ENCODE peak calls at places on chromosomes 13 and 19, in seven cellular contexts. G is neural progenitor cell, U is body of pancreas, D is spleen, P is left lung, T is IMR-90, Q is ovary. X is an unnamed sample. For H3K4me1, the result is how much of the 10 kb centered on the place peaks cover.

GRCh38 chr19:4278926-4279529 is at the start of gene SHD:
- DNase-seq in G (peak), U (no peak), D (no peak), P (no peak), T (no peak), Q (no peak), X (no peak)

GRCh38 chr19:49222011-49222410 is 64.4 kb downstream of the TRPM4 start:
- DNase-seq in G (no peak), U (no peak), D (no peak), P (no peak), T (no peak), Q (no peak), X (no peak)

GRCh38 chr19:15154002-15154612 is 46.7 kb downstream of the NOTCH3 start:
- DNase-seq in G (peak), U (no peak), D (no peak), P (no peak), T (peak), Q (no peak), X (no peak)

GRCh38 chr13:46403851-46404731 is 17.0 kb upstream of the RUBCNL start:
- DNase-seq in G (no peak), U (no peak), D (no peak), P (no peak), T (no peak), Q (no peak), X (no peak)

GRCh38 chr13:44715287-44716224 is 139.4 kb upstream of the TSC22D1 start:
- DNase-seq in G (no peak), U (no peak), D (no peak), P (no peak), T (no peak), Q (no peak), X (no peak)

GRCh38 chr13:110422913-110423688 is 116.0 kb downstream of the COL4A2 start:
- DNase-seq in G (no peak), U (no peak), D (no peak), P (no peak), T (no peak), Q (no peak), X (no peak)

GRCh38 chr19:13031917-13032623 is 36.8 kb downstream of the NFIX start:
- DNase-seq in G (peak), U (no peak), D (no peak), P (peak), T (peak), Q (no peak), X (no peak)

GRCh38 chr19:38434549-38435051 is 1.1 kb downstream of the RYR1 start:
- DNase-seq in G (peak), U (no peak), D (no peak), P (peak), T (no peak), Q (no peak), X (no peak)

GRCh38 chr19:40235238-40236025 is 8.9 kb upstream of the CCNP start:
- DNase-seq in G (peak), U (no peak), D (no peak), P (peak), T (no peak), Q (peak), X (no peak)

GRCh38 chr13:96053003-96053703 is at the start of gene UGGT2:
- DNase-seq in G (peak), U (peak), D (peak), P (peak), T (peak), Q (peak), X (peak)

GRCh38 chr13:48123827-48124226 is 28.9 kb upstream of the MED4 start:
- DNase-seq in G (no peak), U (no peak), D (no peak), P (peak), T (no peak), Q (no peak), X (no peak)

GRCh38 chr13:37313383-37313782 is 207.9 kb upstream of the CSNK1A1L start:
- DNase-seq in G (no peak), U (no peak), D (no peak), P (no peak), T (peak), Q (no peak), X (no peak)

GRCh38 chr13:99346328-99347070 is 39.3 kb upstream of the GPR183 start:
- DNase-seq in G (no peak), U (no peak), D (no peak), P (no peak), T (no peak), Q (no peak), X (no peak)

GRCh38 chr19:54518844-54519243 is 16.2 kb downstream of the LAIR2 start:
- DNase-seq in G (no peak), U (no peak), D (no peak), P (no peak), T (no peak), Q (no peak), X (no peak)

GRCh38 chr19:2495130-2495641 is 19.3 kb downstream of the GADD45B start:
- DNase-seq in G (peak), U (peak), D (peak), P (peak), T (peak), Q (peak), X (peak)

GRCh38 chr13:46522692-46523040 is 30.3 kb upstream of the LRCH1 start:
- DNase-seq in G (no peak), U (no peak), D (no peak), P (no peak), T (no peak), Q (no peak), X (no peak)

GRCh38 chr13:90331974-90332373 is 1015.5 kb upstream of the MIR17HG start:
- DNase-seq in G (no peak), U (no peak), D (no peak), P (no peak), T (no peak), Q (no peak), X (no peak)

GRCh38 chr19:51320258-51320657 is 8.8 kb downstream of the IGLON5 start:
- DNase-seq in G (no peak), U (no peak), D (peak), P (peak), T (no peak), Q (no peak), X (no peak)

GRCh38 chr13:95588721-95589120 is 36.2 kb downstream of the CLDN10 start:
- DNase-seq in G (no peak), U (no peak), D (no peak), P (no peak), T (peak), Q (no peak), X (no peak)

GRCh38 chr13:49938274-49938673 is 2.1 kb upstream of the SPRYD7 start:
- DNase-seq in G (no peak), U (no peak), D (no peak), P (no peak), T (no peak), Q (no peak), X (no peak)

GRCh38 chr19:50830266-50831025 is 2.9 kb downstream of the KLK15 start:
- DNase-seq in G (no peak), U (no peak), D (no peak), P (no peak), T (no peak), Q (no peak), X (no peak)

GRCh38 chr19:52140077-52140710 is 456 bp upstream of the ZNF616 start:
- DNase-seq in G (no peak), U (peak), D (no peak), P (no peak), T (no peak), Q (no peak), X (no peak)

GRCh38 chr19:30856786-30857185 is 484.6 kb downstream of the ZNF536 start:
- DNase-seq in G (no peak), U (no peak), D (no peak), P (no peak), T (no peak), Q (no peak), X (no peak)

GRCh38 chr13:36999054-36999927 is at the start of gene ALG5:
- DNase-seq in G (peak), U (peak), D (peak), P (peak), T (peak), Q (peak), X (peak)

GRCh38 chr19:1251503-1252220 is 3.3 kb downstream of the MIDN start:
- DNase-seq in G (peak), U (peak), D (peak), P (peak), T (no peak), Q (no peak), X (peak)

GRCh38 chr13:24709186-24709913 is 29.1 kb downstream of the ATP12A start:
- DNase-seq in G (no peak), U (no peak), D (no peak), P (no peak), T (no peak), Q (no peak), X (no peak)

GRCh38 chr19:39969266-39969665 is 1.7 kb upstream of the PSMC4 start:
- DNase-seq in G (no peak), U (no peak), D (no peak), P (no peak), T (peak), Q (no peak), X (no peak)

GRCh38 chr19:18053571-18054219 is 33.0 kb downstream of the IL12RB1 start:
- DNase-seq in G (no peak), U (no peak), D (no peak), P (peak), T (peak), Q (no peak), X (no peak)

GRCh38 chr13:36131215-36131930 is at the start of gene DCLK1:
- DNase-seq in G (peak), U (peak), D (no peak), P (peak), T (no peak), Q (peak), X (peak)

GRCh38 chr13:24313449-24313848 is 4.1 kb downstream of the C1QTNF9 start:
- DNase-seq in G (no peak), U (no peak), D (no peak), P (no peak), T (peak), Q (no peak), X (no peak)

GRCh38 chr13:50200988-50201387 is 185.7 kb downstream of the KCNRG start:
- DNase-seq in G (no peak), U (peak), D (no peak), P (no peak), T (no peak), Q (no peak), X (no peak)

GRCh38 chr19:18205180-18205915 is 1.5 kb upstream of the RAB3A start:
- DNase-seq in G (peak), U (peak), D (peak), P (peak), T (peak), Q (peak), X (peak)

GRCh38 chr13:90362718-90363117 is 984.8 kb upstream of the MIR17HG start:
- DNase-seq in G (no peak), U (no peak), D (no peak), P (no peak), T (peak), Q (no peak), X (no peak)

GRCh38 chr13:51585696-51586095 is 1.4 kb downstream of the WDFY2 start:
- DNase-seq in G (no peak), U (no peak), D (no peak), P (no peak), T (peak), Q (no peak), X (no peak)

GRCh38 chr19:44668985-44669764 is 2.1 kb upstream of the CEACAM19 start:
- DNase-seq in G (no peak), U (no peak), D (no peak), P (peak), T (no peak), Q (no peak), X (no peak)

GRCh38 chr19:44675516-44675915 is 4.2 kb downstream of the CEACAM19 start:
- DNase-seq in G (no peak), U (no peak), D (no peak), P (no peak), T (no peak), Q (no peak), X (no peak)

GRCh38 chr19:44671400-44671799 is at the start of gene CEACAM19:
- DNase-seq in G (no peak), U (no peak), D (no peak), P (no peak), T (no peak), Q (no peak), X (no peak)

GRCh38 chr19:44673510-44673909 is 2.2 kb downstream of the CEACAM19 start:
- DNase-seq in G (no peak), U (no peak), D (no peak), P (no peak), T (no peak), Q (no peak), X (no peak)

GRCh38 chr19:44672226-44672625 is 944 bp downstream of the CEACAM19 start:
- DNase-seq in G (no peak), U (no peak), D (no peak), P (no peak), T (no peak), Q (no peak), X (no peak)
- H3K27ac ChIP-seq in G (no peak), U (no peak), D (no peak), P (no peak), T (no peak), Q (no peak), X (no peak)

DNA sequence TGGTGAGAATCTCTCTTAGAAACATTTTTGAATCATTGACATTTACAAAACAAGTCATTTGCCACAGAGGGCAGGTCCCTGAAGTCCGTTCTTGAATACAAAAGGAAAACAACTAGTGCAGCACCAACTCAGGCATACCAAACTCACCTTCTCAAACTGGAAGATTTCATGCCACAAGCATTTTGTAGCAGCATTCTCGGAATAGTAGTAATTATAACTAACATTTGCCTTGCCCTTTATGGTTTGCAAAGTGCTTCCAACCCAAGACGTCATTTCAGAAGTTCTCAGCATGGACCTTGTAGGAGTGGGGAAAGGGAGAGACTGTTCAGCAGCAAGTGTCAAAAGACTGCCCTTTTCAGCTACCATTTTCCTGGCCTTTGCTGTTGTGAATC is 344.6 kb downstream of the RFC3 start:
- DNase-seq in G (no peak), U (no peak), D (no peak), P (no peak), T (peak), Q (no peak), X (no peak)
- H3K4me3 ChIP-seq in G (no peak), U (no peak), D (no peak), P (no peak), T (peak), Q (no peak), X (peak)

DNA sequence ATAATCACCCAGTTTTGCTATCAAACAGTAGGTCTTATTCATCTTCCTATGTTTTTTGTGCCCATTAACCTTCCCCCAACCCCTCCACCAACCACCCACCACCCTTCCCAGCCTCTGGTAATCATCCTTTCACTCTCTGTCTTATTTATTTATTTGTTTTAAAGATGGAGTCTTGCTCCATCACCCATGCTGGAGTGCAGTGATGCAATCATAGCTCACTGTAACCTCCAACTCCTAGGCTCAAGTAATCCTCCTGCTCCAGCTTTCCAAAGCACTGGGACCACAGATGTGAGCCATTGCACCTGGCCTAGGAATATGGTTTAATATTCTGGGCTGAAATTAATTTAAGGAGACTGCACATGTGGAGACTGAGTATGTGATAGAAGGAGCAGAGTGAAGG is 527.0 kb downstream of the GPC6 start:
- DNase-seq in G (no peak), U (no peak), D (no peak), P (no peak), T (no peak), Q (no peak), X (no peak)
- H3K4me1 ChIP-seq in G (under half), U (under half), D (under half), P (under half), T (under half), Q (under half), X (under half)

GRCh38 chr19:35048911-35049411 is 7.4 kb downstream of the HPN start:
- DNase-seq in G (no peak), U (peak), D (no peak), P (no peak), T (no peak), Q (no peak), X (no peak)
- H3K27ac ChIP-seq in G (no peak), U (peak), D (no peak), P (no peak), T (no peak), Q (no peak), X (no peak)